ENCODE peak calls at places on chromosomes 16 and 17, in five cellular contexts. O is HepG2; Q is fibroblast of pulmonary artery; I is EL; M is stimulated activated CD8-positive, alpha-beta memory T cell treated with anti-CD3 and anti-CD28 coated beads, Interleukin-4, amount 100 ng/mL, for 1 hour. V is an unnamed sample.

GRCh38 chr16:51710186-51710585 is 559.1 kb upstream of the SALL1 start:
- DNase-seq in O (no peak), Q (no peak), I (no peak), M (no peak), V (no peak)

GRCh38 chr16:8571061-8571596 is 19.2 kb downstream of the TMEM114 start:
- DNase-seq in O (peak; percentile 94), Q (peak; percentile 71), I (peak; percentile 17), M (no peak), V (no peak)

GRCh38 chr17:72810991-72811508 is 281.4 kb downstream of the SLC39A11 start:
- DNase-seq in O (no peak), Q (no peak), I (no peak), M (no peak), V (no peak)

GRCh38 chr16:80433617-80434016 is 107.2 kb upstream of the DYNLRB2 start:
- DNase-seq in O (no peak), Q (no peak), I (no peak), M (no peak), V (no peak)

GRCh38 chr16:88834670-88835069 is 22.1 kb downstream of the GALNS start:
- DNase-seq in O (no peak), Q (no peak), I (no peak), M (no peak), V (no peak)

GRCh38 chr17:27461192-27461859 is 5.1 kb downstream of the KSR1 start:
- DNase-seq in O (no peak), Q (no peak), I (no peak), M (no peak), V (no peak)

GRCh38 chr16:30369091-30369937 is 980 bp downstream of the TBC1D10B start:
- DNase-seq in O (no peak), Q (no peak), I (peak; percentile 21), M (no peak), V (no peak)

GRCh38 chr17:13513039-13513405 is 88.7 kb downstream of the HS3ST3A1 start:
- DNase-seq in O (no peak), Q (peak; percentile 48), I (peak; percentile 34), M (no peak), V (no peak)

GRCh38 chr17:66910651-66911285 is 53.7 kb upstream of the CACNG4 start:
- DNase-seq in O (no peak), Q (no peak), I (no peak), M (no peak), V (no peak)

GRCh38 chr16:84739349-84740124 is 39.7 kb downstream of the USP10 start:
- DNase-seq in O (peak; percentile 69), Q (peak; percentile 81), I (peak; percentile 91), M (no peak), V (no peak)

GRCh38 chr17:46056800-46057304 is 57.8 kb downstream of the STH start:
- DNase-seq in O (no peak), Q (peak; percentile 89), I (peak; percentile 74), M (no peak), V (no peak)

GRCh38 chr16:24677388-24677787 is 52.1 kb upstream of the TNRC6A start:
- DNase-seq in O (no peak), Q (no peak), I (no peak), M (no peak), V (no peak)

GRCh38 chr16:89811321-89811720 is 5.1 kb downstream of the FANCA start:
- DNase-seq in O (no peak), Q (no peak), I (no peak), M (no peak), V (no peak)

GRCh38 chr17:20307325-20307910 is 159.9 kb downstream of the LGALS9B start:
- DNase-seq in O (no peak), Q (no peak), I (no peak), M (no peak), V (no peak)

GRCh38 chr16:12096162-12096781 is 119.7 kb downstream of the SNX29 start:
- DNase-seq in O (no peak), Q (no peak), I (peak; percentile 57), M (no peak), V (no peak)

GRCh38 chr17:73943416-73943770 is 260.1 kb upstream of the RPL38 start:
- DNase-seq in O (no peak), Q (no peak), I (no peak), M (no peak), V (no peak)

GRCh38 chr17:63082952-63083351 is 116.9 kb downstream of the TANC2 start:
- DNase-seq in O (no peak), Q (peak; percentile 35), I (peak; percentile 60), M (no peak), V (no peak)

GRCh38 chr16:85010931-85011845 is at the start of gene ZDHHC7:
- DNase-seq in O (peak; percentile 76), Q (peak; percentile 87), I (peak; percentile 85), M (peak; percentile 72), V (peak; percentile 93)

GRCh38 chr16:58940609-58941008 is 206.5 kb upstream of the GOT2 start:
- DNase-seq in O (no peak), Q (no peak), I (no peak), M (no peak), V (no peak)

GRCh38 chr16:64136314-64136713 is 985.5 kb downstream of the CDH11 start:
- DNase-seq in O (no peak), Q (no peak), I (no peak), M (no peak), V (no peak)

GRCh38 chr17:74601944-74602572 is 10.0 kb upstream of the CD300LD start:
- DNase-seq in O (peak; percentile 60), Q (peak; percentile 49), I (peak; percentile 23), M (no peak), V (peak; percentile 70)